ENCODE peak calls at places on chromosomes 1 and 21, in four cellular contexts. Y, C, N and V are unnamed samples.

GRCh38 chr1:150015733-150016132 is 5.2 kb upstream of the OTUD7B start:
- DNase-seq in Y (no peak), C (no peak), N (no peak), V (no peak)

GRCh38 chr1:159889821-159890252 is 10.1 kb downstream of the CFAP45 start:
- DNase-seq in C (peak; percentile 50), Y (no peak), N (no peak), V (no peak)

GRCh38 chr1:226001852-226002666 is 2.9 kb upstream of the SDE2 start:
- DNase-seq in C (peak; percentile 64), N (peak; percentile 33), Y (no peak), V (no peak)

GRCh38 chr1:65230741-65231439 is 78.5 kb upstream of the DNAJC6 start:
- DNase-seq in C (peak; percentile 34), Y (no peak), N (no peak), V (no peak)

GRCh38 chr1:205711105-205712048 is 31.1 kb upstream of the SLC45A3 start:
- DNase-seq in N (peak; percentile 75), C (peak; percentile 84), Y (peak; percentile 68), V (peak; percentile 70)

GRCh38 chr1:198443374-198444233 is 96.9 kb downstream of the ATP6V1G3 start:
- DNase-seq in C (no peak), N (peak; percentile 48), Y (peak; percentile 98), V (peak; percentile 91)

GRCh38 chr1:50505427-50505826 is 82.2 kb upstream of the DMRTA2 start:
- DNase-seq in Y (no peak), C (no peak), N (no peak), V (no peak)

GRCh38 chr1:192951961-192952460 is 107.1 kb downstream of the UCHL5 start:
- DNase-seq in N (no peak), Y (no peak), C (no peak), V (peak; percentile 35)

GRCh38 chr1:154975409-154976205 is 1.1 kb downstream of the CKS1B start:
- DNase-seq in C (no peak), N (no peak), Y (no peak), V (no peak)

GRCh38 chr21:25171438-25171837 is 435.8 kb downstream of the MRPL39 start:
- DNase-seq in N (no peak), Y (no peak), C (no peak), V (no peak)

GRCh38 chr1:69263982-69264381 is 303.7 kb upstream of the LRRC7 start:
- DNase-seq in Y (no peak), C (no peak), N (no peak), V (no peak)

GRCh38 chr1:218299416-218299815 is 14.3 kb downstream of the RRP15 start:
- DNase-seq in N (peak; percentile 12), Y (peak; percentile 28), C (no peak), V (no peak)

GRCh38 chr1:191592111-191592510 is 566.2 kb upstream of the RGS18 start:
- DNase-seq in Y (no peak), N (no peak), C (no peak), V (no peak)

GRCh38 chr1:183676515-183677189 is 23.5 kb upstream of the APOBEC4 start:
- DNase-seq in N (peak; percentile 54), Y (no peak), C (no peak), V (no peak)

DNA sequence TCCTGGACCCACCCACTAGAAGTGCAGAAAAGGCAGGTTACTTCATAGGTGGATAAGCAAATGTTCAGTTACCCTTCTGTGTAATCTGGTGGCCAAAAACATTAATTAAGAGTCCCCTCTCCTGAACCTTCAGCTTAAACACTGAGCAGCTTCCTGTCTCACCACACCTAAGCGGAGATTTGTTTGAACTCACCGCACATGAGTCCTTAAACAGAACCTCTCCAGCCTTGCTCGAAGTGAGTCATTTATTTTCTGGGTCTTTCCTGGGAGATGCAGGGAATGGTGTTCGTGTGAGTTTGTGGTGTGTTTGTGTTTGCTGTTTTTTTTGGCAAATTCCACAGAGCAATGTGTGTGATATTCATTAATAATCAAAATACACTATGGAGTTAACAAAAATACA is 7.6 kb upstream of the FNBP1L start:
- DNase-seq in Y (no peak), N (peak; percentile 71), C (no peak), V (no peak)
- TF ChIP-seq TCF7L2 in Y (peak; percentile 81), N (no peak), C (no peak), V (no peak)

GRCh38 chr21:30839304-30839703 is 9.7 kb upstream of the KRTAP7-1 start:
- DNase-seq in C (peak; percentile 22), Y (no peak), N (peak; percentile 2), V (no peak)

GRCh38 chr21:30842990-30843389 is 13.4 kb upstream of the KRTAP7-1 start:
- DNase-seq in Y (no peak), C (no peak), N (no peak), V (no peak)

GRCh38 chr21:30838536-30838935 is 9.0 kb upstream of the KRTAP7-1 start:
- DNase-seq in Y (no peak), N (no peak), C (no peak), V (no peak)
- TF ChIP-seq REST in Y (no peak), N (no peak), C (no peak), V (no peak)

GRCh38 chr1:43366179-43366578 is 1.6 kb downstream of the ELOVL1 start:
- DNase-seq in Y (no peak), N (no peak), C (peak; percentile 62), V (no peak)
- H3K27ac ChIP-seq in Y (peak overlapping the region; percentile 98), N (no peak overlapping the region), C (no peak overlapping the region), V (peak overlapping the region; percentile 96)

GRCh38 chr21:26965091-26965566 is 1.8 kb downstream of the ADAMTS5 start:
- DNase-seq in Y (no peak), N (no peak), C (no peak), V (no peak)

GRCh38 chr21:26966978-26967913 is at the start of gene ADAMTS5:
- DNase-seq in N (no peak), Y (no peak), C (no peak), V (no peak)

GRCh38 chr21:26966360-26966977 is 419 bp downstream of the ADAMTS5 start:
- DNase-seq in C (no peak), N (no peak), Y (no peak), V (no peak)

GRCh38 chr21:26964379-26964778 is 2.5 kb downstream of the ADAMTS5 start:
- DNase-seq in Y (no peak), N (no peak), C (no peak), V (no peak)

DNA sequence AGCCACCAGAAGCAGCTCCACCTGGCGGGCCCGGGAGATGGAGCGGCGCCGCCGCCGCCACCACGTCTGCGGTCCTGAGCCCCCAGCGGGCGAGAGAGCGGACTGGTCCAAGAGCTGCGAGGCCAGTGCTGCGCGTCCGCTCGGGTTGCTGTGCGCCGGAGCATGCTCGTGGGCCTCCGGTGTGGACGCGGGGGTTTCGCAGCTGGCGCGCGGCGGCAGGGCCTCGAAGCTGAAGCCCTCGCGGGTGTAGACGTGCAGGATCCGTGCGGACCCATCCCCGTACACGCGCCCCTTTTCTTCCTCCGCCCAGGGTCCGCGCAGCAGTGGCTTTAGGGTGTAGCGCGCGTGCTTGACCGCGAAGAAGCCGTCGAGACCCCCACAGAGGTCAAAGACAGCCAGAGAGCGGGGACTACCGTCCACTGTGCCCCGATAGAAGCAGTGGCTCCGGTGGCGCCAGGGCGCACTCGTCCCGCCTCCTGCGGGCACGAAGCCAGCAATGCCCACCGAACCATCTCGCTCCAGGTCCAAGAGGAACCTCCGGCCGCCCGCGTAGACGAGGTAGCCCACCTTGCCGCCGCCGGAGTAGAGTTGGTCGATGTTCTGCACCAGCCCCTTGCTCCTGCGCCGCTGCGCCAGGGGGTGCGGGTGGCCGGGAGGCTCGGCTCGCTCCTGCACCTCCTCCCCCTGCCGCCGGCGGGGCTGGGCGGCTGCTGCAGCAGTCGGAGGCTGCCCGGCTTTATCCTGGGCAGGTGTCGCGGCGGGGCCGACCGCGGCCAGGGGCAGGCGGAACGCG is 1.1 kb downstream of the ADAMTS5 start:
- DNase-seq in C (no peak), Y (no peak), N (no peak), V (no peak)
- TF ChIP-seq TCF7L2 in C (no peak), Y (no peak), N (no peak), V (no peak)

DNA sequence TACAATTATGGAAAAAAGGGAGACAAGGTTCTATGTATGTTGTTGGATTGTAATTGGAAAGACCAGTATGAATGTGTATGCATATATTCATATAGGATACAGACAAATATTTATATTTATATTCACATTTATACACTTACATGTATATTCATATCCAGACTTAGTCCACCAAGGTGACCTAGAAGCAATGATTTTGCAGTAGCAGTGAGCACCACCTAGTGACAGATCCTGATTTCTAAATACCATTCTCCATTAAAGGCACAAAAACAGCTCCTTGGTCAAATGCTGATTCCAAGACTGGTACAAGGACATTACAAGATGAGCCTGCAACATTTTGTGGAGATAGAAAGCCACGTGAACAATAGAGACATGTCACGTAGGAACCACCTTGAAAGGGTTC is 153.4 kb downstream of the SDCCAG8 start:
- DNase-seq in N (peak; percentile 2), C (no peak), Y (no peak), V (no peak)
- TF ChIP-seq REST in N (no peak), C (no peak), Y (no peak), V (no peak)

DNA sequence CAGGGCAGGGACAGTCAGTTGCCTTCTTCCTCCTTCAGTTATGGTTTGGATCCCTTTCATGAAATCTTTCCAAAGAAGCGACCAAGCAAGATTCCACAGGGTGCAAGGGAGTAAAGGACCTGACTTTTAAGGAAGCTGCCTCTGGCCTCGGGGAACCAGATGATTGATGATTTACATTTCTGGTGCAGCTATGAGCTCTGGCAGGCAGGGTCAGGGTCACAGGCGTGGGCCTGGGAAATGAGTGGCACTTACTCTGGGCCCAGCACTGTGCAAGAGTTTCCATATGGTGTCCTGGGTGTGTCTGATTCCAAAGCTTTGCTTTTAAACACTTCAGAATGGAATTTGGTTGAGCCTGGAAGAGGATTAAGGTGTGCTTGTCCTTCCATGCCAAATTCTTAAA is 7.2 kb upstream of the CRABP2 start:
- DNase-seq in N (no peak), Y (no peak), C (no peak), V (no peak)
- H3K27ac ChIP-seq in N (no peak overlapping the region), Y (peak overlapping the region; percentile 68), C (no peak overlapping the region), V (peak overlapping the region; percentile 88)